ENCODE peak calls at places on chromosome 20, in eight cellular contexts. W, B, G, U, F, C, R and Y are unnamed samples.
A peak's percentile ranks its signal among the peaks of the same experiment; 100 is the strongest.

GRCh38 chr20:40189621-40190020 is 499.4 kb downstream of the MAFB start:
- DNase-seq in B (no peak), R (no peak), C (peak; percentile 6), W (no peak), F (no peak), U (no peak), G (no peak), Y (no peak)

GRCh38 chr20:49328790-49329189 is 50.9 kb upstream of the ZNFX1 start:
- DNase-seq in G (no peak), B (no peak), W (no peak), R (no peak), C (no peak), U (no peak), F (no peak), Y (no peak)

GRCh38 chr20:53517146-53517545 is 76.5 kb downstream of the ZNF217 start:
- DNase-seq in U (no peak), G (no peak), W (no peak), B (peak; percentile 3), C (peak; percentile 18), R (peak; percentile 26), F (peak; percentile 68), Y (no peak)

GRCh38 chr20:40551125-40551530 is 137.9 kb downstream of the MAFB start:
- DNase-seq in F (no peak), U (no peak), W (no peak), B (no peak), G (no peak), R (peak; percentile 43), C (peak; percentile 36), Y (no peak)

GRCh38 chr20:3071610-3072529 is at the start of gene OXT:
- DNase-seq in C (no peak), B (no peak), R (no peak), W (no peak), U (no peak), F (no peak), G (peak; percentile 68), Y (no peak)

GRCh38 chr20:32315399-32315798 is 37.9 kb downstream of the KIF3B start:
- DNase-seq in W (no peak), R (no peak), B (no peak), F (no peak), C (no peak), U (no peak), G (no peak), Y (no peak)

GRCh38 chr20:45890077-45890996 is 671 bp downstream of the NEURL2 start:
- DNase-seq in R (peak; percentile 94), U (peak; percentile 80), F (peak; percentile 40), G (peak; percentile 33), C (peak; percentile 85), W (peak; percentile 50), B (peak; percentile 78), Y (peak; percentile 21)

GRCh38 chr20:34771680-34772081 is 53.8 kb downstream of the NCOA6 start:
- DNase-seq in U (no peak), B (no peak), G (no peak), R (no peak), F (peak; percentile 3), C (peak; percentile 12), W (no peak), Y (no peak)

GRCh38 chr20:51938557-51939324 is 136.4 kb upstream of the SALL4 start:
- DNase-seq in W (no peak), U (no peak), B (peak; percentile 19), F (no peak), C (peak; percentile 85), G (no peak), R (no peak), Y (no peak)

GRCh38 chr20:51372176-51372803 is 170.2 kb downstream of the NFATC2 start:
- DNase-seq in G (peak; percentile 25), R (peak; percentile 80), C (peak; percentile 71), B (peak; percentile 74), W (no peak), U (peak; percentile 83), F (peak; percentile 85), Y (peak; percentile 81)

GRCh38 chr20:53216856-53217576 is 244.9 kb downstream of the TSHZ2 start:
- DNase-seq in U (peak; percentile 59), R (peak; percentile 68), W (peak; percentile 70), C (peak; percentile 28), B (no peak), F (peak; percentile 69), G (peak; percentile 49), Y (peak; percentile 77)